ENCODE peak calls at places on chromosomes 11 and 22, in five cellular contexts. One of them, this sample, is unnamed.

GRCh38 chr22:39820266-39820665 is 73.3 kb downstream of the ENTHD1 start:
- DNase-seq in M059J: peak
- DNase-seq in HTR-8/SVneo: peak
- DNase-seq in GM12891: no peak
- DNase-seq in NCI-H1048: no peak
- DNase-seq in this sample: peak

GRCh38 chr11:68340003-68340767 is 27.8 kb downstream of the LRP5 start:
- DNase-seq in GM12891: no peak
- DNase-seq in NCI-H1048: no peak
- DNase-seq in M059J: no peak
- DNase-seq in HTR-8/SVneo: no peak
- DNase-seq in this sample: no peak

GRCh38 chr11:128898580-128899344 is 7.6 kb downstream of the KCNJ5 start:
- DNase-seq in NCI-H1048: no peak
- DNase-seq in GM12891: no peak
- DNase-seq in M059J: no peak
- DNase-seq in HTR-8/SVneo: no peak
- DNase-seq in this sample: no peak

GRCh38 chr11:69524291-69524882 is 42.9 kb downstream of the LINC01488 start:
- DNase-seq in HTR-8/SVneo: peak
- DNase-seq in GM12891: no peak
- DNase-seq in NCI-H1048: no peak
- DNase-seq in M059J: peak
- DNase-seq in this sample: peak

GRCh38 chr11:113873241-113873626 is 2.1 kb downstream of the USP28 start:
- DNase-seq in GM12891: no peak
- DNase-seq in NCI-H1048: no peak
- DNase-seq in M059J: no peak
- DNase-seq in HTR-8/SVneo: no peak
- DNase-seq in this sample: peak

GRCh38 chr11:17641792-17642350 is 77.5 kb upstream of the MYOD1 start:
- DNase-seq in NCI-H1048: no peak
- DNase-seq in HTR-8/SVneo: no peak
- DNase-seq in M059J: no peak
- DNase-seq in GM12891: no peak
- DNase-seq in this sample: no peak

GRCh38 chr11:1204381-1205101 is 18.3 kb upstream of the MUC5B start:
- DNase-seq in NCI-H1048: no peak
- DNase-seq in GM12891: no peak
- DNase-seq in HTR-8/SVneo: no peak
- DNase-seq in M059J: no peak
- DNase-seq in this sample: no peak

GRCh38 chr11:70519117-70519516 is 120.8 kb downstream of the CTTN start:
- DNase-seq in NCI-H1048: no peak
- DNase-seq in GM12891: no peak
- DNase-seq in HTR-8/SVneo: no peak
- DNase-seq in M059J: peak
- DNase-seq in this sample: no peak

GRCh38 chr22:47738472-47739013 is 976.1 kb downstream of the TBC1D22A start:
- DNase-seq in NCI-H1048: no peak
- DNase-seq in GM12891: no peak
- DNase-seq in M059J: no peak
- DNase-seq in HTR-8/SVneo: no peak
- DNase-seq in this sample: no peak

GRCh38 chr22:27648074-27648473 is 153.5 kb downstream of the MN1 start:
- DNase-seq in HTR-8/SVneo: no peak
- DNase-seq in M059J: no peak
- DNase-seq in GM12891: no peak
- DNase-seq in NCI-H1048: no peak
- DNase-seq in this sample: no peak